ENCODE peak calls at places on chromosomes 12 and 14, in seven cellular contexts. C is left ventricle myocardium inferior, G is stomach, F is lower lobe of right lung, M is OCI-LY7, Q is IMR-90, Y is fibroblast of lung. X is an unnamed sample. For H3K4me1, the result is how much of the 10 kb centered on the place peaks cover.

GRCh38 chr14:61475316-61475715 is 153.9 kb downstream of the PRKCH start:
- DNase-seq in Q (peak), Y (peak), C (no peak), F (no peak), G (no peak), M (peak), X (no peak)

GRCh38 chr12:13178568-13179158 is 17.9 kb upstream of the EMP1 start:
- DNase-seq in G (no peak), F (no peak), C (peak), M (no peak), Y (no peak), Q (no peak), X (no peak)

GRCh38 chr14:68814376-68815287 is 21.8 kb upstream of the ZFP36L1 start:
- DNase-seq in G (no peak), M (peak), Q (peak), C (no peak), F (peak), Y (peak), X (no peak)

GRCh38 chr12:1474567-1475153 is 119.7 kb downstream of the FBXL14 start:
- DNase-seq in Q (peak), M (no peak), Y (peak), G (no peak), F (no peak), C (no peak), X (no peak)

GRCh38 chr14:42222924-42223471 is 616.3 kb downstream of the LRFN5 start:
- DNase-seq in Q (peak), G (no peak), C (no peak), M (peak), Y (peak), F (no peak), X (no peak)

GRCh38 chr12:112091563-112091962 is 17.0 kb downstream of the NAA25 start:
- DNase-seq in G (no peak), M (no peak), Q (no peak), F (no peak), Y (no peak), C (no peak), X (no peak)

GRCh38 chr14:63564318-63564717 is 21.1 kb upstream of the PPP2R5E start:
- DNase-seq in M (no peak), G (no peak), C (peak), F (peak), Y (peak), Q (no peak), X (peak)

GRCh38 chr12:91413591-91413990 is 231.0 kb upstream of the DCN start:
- DNase-seq in G (no peak), C (no peak), Y (peak), M (no peak), F (no peak), Q (no peak), X (peak)

GRCh38 chr14:35355981-35356839 is 48.3 kb downstream of the NFKBIA start:
- DNase-seq in Y (no peak), M (no peak), C (no peak), G (no peak), Q (peak), F (peak), X (peak)

GRCh38 chr14:61925043-61925442 is 162.8 kb downstream of the SNAPC1 start:
- DNase-seq in Q (peak), F (no peak), G (no peak), Y (peak), C (no peak), M (peak), X (no peak)

GRCh38 chr14:93951798-93952540 is 24.4 kb downstream of the ASB2 start:
- DNase-seq in F (peak), Q (peak), C (no peak), Y (no peak), G (no peak), M (no peak), X (no peak)
- H3K4me1 ChIP-seq in F (under half), Q (under half), C (half or more), Y (under half), G (half or more), M (under half), X (under half)

GRCh38 chr14:98393527-98393926 is 878.5 kb downstream of the BCL11B start:
- DNase-seq in G (no peak), Q (no peak), M (no peak), F (no peak), Y (no peak), C (no peak), X (no peak)
- H3K4me3 ChIP-seq in G (no peak), Q (no peak), M (no peak), F (no peak), Y (no peak), C (no peak), X (no peak)

GRCh38 chr12:34371050-34371449 is 348.8 kb downstream of the ALG10 start:
- DNase-seq in M (no peak), Q (no peak), Y (no peak), C (no peak), G (no peak), F (no peak), X (no peak)
- H3K4me1 ChIP-seq in M (under half), Q (under half), Y (under half), C (under half), G (under half), F (under half), X (under half)

DNA sequence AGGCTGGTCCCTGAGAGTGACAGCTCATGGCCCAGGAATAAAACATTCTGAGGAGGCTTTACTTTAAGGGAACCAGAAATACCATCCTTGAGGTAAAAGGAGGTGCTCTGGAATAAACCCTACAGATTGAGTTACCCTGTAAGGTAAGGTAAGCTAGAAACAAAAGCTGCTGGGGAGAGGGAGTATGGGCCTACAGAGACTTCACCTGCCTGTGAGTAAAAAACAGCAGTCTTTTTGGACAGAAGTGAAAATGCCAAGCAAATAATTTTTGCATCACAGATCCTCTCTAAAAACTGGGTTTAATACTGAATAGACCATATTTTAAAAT is 41.2 kb downstream of the CORO1C start:
- DNase-seq in C (no peak), G (no peak), M (no peak), Q (no peak), Y (no peak), F (no peak), X (no peak)
- H3K4me3 ChIP-seq in C (peak), G (no peak), M (no peak), Q (no peak), Y (peak), F (peak), X (no peak)

DNA sequence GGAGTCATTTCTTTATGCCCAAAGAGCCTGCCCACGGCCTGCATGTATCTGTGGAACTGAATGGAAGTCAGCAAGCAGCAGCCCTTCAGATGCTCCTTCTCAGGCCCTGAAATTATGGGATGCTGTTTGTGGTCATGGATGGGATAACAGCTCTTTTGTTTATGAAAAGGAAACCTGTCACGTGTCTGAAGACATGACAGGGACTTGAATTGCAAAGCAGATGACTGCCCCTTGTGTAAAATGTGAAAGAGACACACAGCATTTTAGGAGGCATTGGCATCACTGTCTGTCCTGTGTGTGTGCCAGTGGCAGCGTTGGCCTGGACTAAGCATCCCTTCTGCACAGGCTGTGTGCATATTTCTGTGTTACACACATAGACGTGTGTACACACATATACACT is 192.1 kb downstream of the VRK1 start:
- DNase-seq in G (no peak), Q (no peak), C (no peak), Y (no peak), F (no peak), M (no peak), X (no peak)
- H3K4me1 ChIP-seq in G (under half), Q (under half), C (under half), Y (under half), F (under half), M (under half), X (under half)

DNA sequence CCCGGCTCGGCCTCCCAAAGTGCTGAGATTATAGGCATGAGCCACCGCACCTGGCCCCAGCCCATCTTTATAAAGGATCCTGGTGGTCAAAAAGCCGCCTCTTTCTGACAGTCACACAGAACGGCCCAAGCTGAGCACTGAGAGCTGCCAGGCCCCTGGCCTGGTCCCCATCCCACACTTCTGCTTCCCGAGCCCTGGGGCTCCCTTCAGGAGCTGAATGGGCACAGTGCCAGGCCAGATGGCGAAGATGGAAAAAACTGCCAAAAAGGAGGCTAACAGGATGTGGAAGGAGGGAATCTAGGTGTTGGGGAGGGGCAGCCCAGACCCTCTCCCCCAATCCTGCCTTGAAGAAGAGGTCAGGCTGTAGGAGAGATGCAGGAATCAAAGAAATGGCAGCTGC is 5.1 kb downstream of the LPAR5 start:
- DNase-seq in F (no peak), C (no peak), Y (no peak), M (no peak), G (no peak), Q (no peak), X (no peak)
- H3K4me3 ChIP-seq in F (peak), C (peak), Y (no peak), M (peak), G (peak), Q (no peak), X (no peak)

GRCh38 chr14:105468621-105469241 is 5.9 kb upstream of the CRIP2 start:
- DNase-seq in C (peak), M (no peak), F (no peak), Q (no peak), Y (no peak), G (peak), X (no peak)

GRCh38 chr14:105467249-105467941 is 7.2 kb upstream of the CRIP2 start:
- DNase-seq in M (no peak), C (no peak), G (no peak), Q (no peak), Y (no peak), F (no peak), X (no peak)

GRCh38 chr14:105469456-105470162 is 5.0 kb upstream of the CRIP2 start:
- DNase-seq in G (peak), Q (no peak), C (peak), M (no peak), F (no peak), Y (no peak), X (no peak)

GRCh38 chr14:105466491-105467248 is 8.0 kb upstream of the CRIP2 start:
- DNase-seq in Y (no peak), F (no peak), M (no peak), Q (no peak), C (peak), G (no peak), X (no peak)

DNA sequence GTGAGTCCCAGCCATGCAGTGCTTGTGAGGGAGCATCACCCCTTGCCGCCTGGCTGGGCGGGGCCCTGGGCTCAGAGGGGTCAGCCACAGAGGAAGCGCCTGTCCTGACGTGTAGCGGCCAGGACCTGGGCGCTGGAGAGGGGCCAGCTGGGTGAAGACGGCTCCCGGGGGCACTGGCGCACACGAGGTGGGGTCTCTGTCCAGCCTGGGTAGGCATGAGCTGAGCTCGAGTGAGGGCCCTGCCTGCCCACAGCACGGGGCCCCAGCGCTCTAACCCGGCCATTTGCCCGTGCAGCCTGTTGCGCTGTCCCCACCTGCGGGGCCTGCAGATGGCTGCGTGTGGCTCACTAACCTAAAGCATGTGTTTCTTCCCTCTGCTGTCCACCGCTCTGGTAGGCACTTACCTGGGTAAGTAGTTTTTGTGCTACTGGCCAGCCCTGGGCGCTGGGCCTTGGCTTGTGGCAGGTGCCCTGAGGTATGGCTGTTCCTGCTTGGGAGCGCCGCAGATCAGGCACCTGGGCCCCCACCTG is 6.6 kb upstream of the CRIP2 start:
- DNase-seq in Y (no peak), G (no peak), C (no peak), Q (no peak), F (no peak), M (no peak), X (no peak)
- H3K4me1 ChIP-seq in Y (under half), G (half or more), C (half or more), Q (under half), F (under half), M (under half), X (under half)

GRCh38 chr12:132437252-132438138 is 52.5 kb upstream of the FBRSL1 start:
- DNase-seq in C (no peak), M (no peak), F (no peak), Q (no peak), Y (no peak), G (no peak), X (no peak)
- H3K4me3 ChIP-seq in C (no peak), M (no peak), F (no peak), Q (no peak), Y (no peak), G (no peak), X (no peak)